ENCODE peak calls at places on chromosome 2, in seven cellular contexts. Q is hippocampal formation; U is lung microvascular endothelial cell; V is GM04503; K is kidney; P is activated T-helper 1 cell treated with anti-CD3 and anti-CD28 coated beads, Interleukin-2, amount 50 U/mL, for 16 hours; E is anterior cingulate cortex. X is an unnamed sample.
A peak's percentile ranks its signal among the peaks of the same experiment; 100 is the strongest.

GRCh38 chr2:232901711-232902578 is 31.9 kb downstream of the SNORC start:
- DNase-seq in Q (no peak), U (peak; percentile 96), V (peak; percentile 50), K (no peak), P (no peak), E (no peak), X (no peak)

GRCh38 chr2:173752152-173752551 is 213.0 kb downstream of the SP3 start:
- DNase-seq in Q (no peak), U (no peak), V (no peak), K (no peak), P (no peak), E (no peak), X (no peak)

GRCh38 chr2:33134086-33134763 is 187.5 kb downstream of the LTBP1 start:
- DNase-seq in Q (peak; percentile 44), U (peak; percentile 68), V (peak; percentile 93), K (peak; percentile 68), P (no peak), E (peak; percentile 16), X (no peak)

GRCh38 chr2:176193048-176193447 is 4.6 kb downstream of the HOXD1 start:
- DNase-seq in Q (no peak), U (no peak), V (no peak), K (no peak), P (no peak), E (no peak), X (no peak)

GRCh38 chr2:137367361-137367760 is 596.9 kb upstream of the HNMT start:
- DNase-seq in Q (no peak), U (no peak), V (no peak), K (no peak), P (no peak), E (no peak), X (no peak)

GRCh38 chr2:227010433-227010832 is 153.6 kb downstream of the COL4A4 start:
- DNase-seq in Q (no peak), U (no peak), V (no peak), K (no peak), P (no peak), E (no peak), X (no peak)

GRCh38 chr2:33405180-33406105 is 71.0 kb upstream of the RASGRP3 start:
- DNase-seq in Q (no peak), U (peak; percentile 76), V (no peak), K (no peak), P (no peak), E (no peak), X (no peak)

GRCh38 chr2:128748336-128748735 is 429.7 kb upstream of the HS6ST1 start:
- DNase-seq in Q (no peak), U (no peak), V (no peak), K (no peak), P (no peak), E (no peak), X (no peak)

GRCh38 chr2:230075988-230076631 is 7.4 kb upstream of the SLC16A14 start:
- DNase-seq in Q (no peak), U (no peak), V (no peak), K (no peak), P (no peak), E (no peak), X (no peak)

GRCh38 chr2:128782411-128783192 is 463.9 kb upstream of the HS6ST1 start:
- DNase-seq in Q (no peak), U (no peak), V (no peak), K (no peak), P (no peak), E (no peak), X (no peak)

GRCh38 chr2:177692042-177692823 is 299.7 kb downstream of the AGPS start:
- DNase-seq in Q (no peak), U (no peak), V (no peak), K (no peak), P (no peak), E (no peak), X (no peak)

GRCh38 chr2:127419448-127420038 is 1.3 kb downstream of the PROC start:
- DNase-seq in Q (no peak), U (no peak), V (no peak), K (no peak), P (no peak), E (no peak), X (no peak)

GRCh38 chr2:19932928-19933327 is 31.1 kb upstream of the TTC32 start:
- DNase-seq in Q (no peak), U (no peak), V (no peak), K (no peak), P (no peak), E (no peak), X (no peak)

GRCh38 chr2:190720691-190721090 is 71.8 kb downstream of the NAB1 start:
- DNase-seq in Q (no peak), U (no peak), V (no peak), K (no peak), P (no peak), E (no peak), X (no peak)

GRCh38 chr2:19287324-19287723 is 71.1 kb downstream of the OSR1 start:
- DNase-seq in Q (no peak), U (peak; percentile 43), V (peak; percentile 3), K (no peak), P (no peak), E (no peak), X (no peak)

GRCh38 chr2:152238021-152238420 is 62.5 kb upstream of the STAM2 start:
- DNase-seq in Q (no peak), U (no peak), V (no peak), K (no peak), P (no peak), E (no peak), X (no peak)

GRCh38 chr2:179938026-179938425 is 69.1 kb downstream of the CWC22 start:
- DNase-seq in Q (no peak), U (no peak), V (no peak), K (no peak), P (no peak), E (no peak), X (no peak)

GRCh38 chr2:240426797-240427721 is 8.4 kb upstream of the GPC1 start:
- DNase-seq in Q (no peak), U (no peak), V (no peak), K (peak; percentile 62), P (no peak), E (no peak), X (peak; percentile 15)

GRCh38 chr2:236969767-236970655 is 115.7 kb upstream of the COPS8 start:
- DNase-seq in Q (no peak), U (no peak), V (no peak), K (no peak), P (peak; percentile 30), E (no peak), X (no peak)

GRCh38 chr2:219501849-219502248 is 3.2 kb downstream of the GMPPA start:
- DNase-seq in Q (no peak), U (no peak), V (no peak), K (no peak), P (no peak), E (no peak), X (no peak)

GRCh38 chr2:240304746-240305161 is 130.7 kb upstream of the GPC1 start:
- DNase-seq in Q (no peak), U (no peak), V (no peak), K (no peak), P (no peak), E (no peak), X (no peak)

GRCh38 chr2:65031341-65032015 is 24.7 kb upstream of the CEP68 start:
- DNase-seq in Q (no peak), U (no peak), V (no peak), K (no peak), P (no peak), E (no peak), X (no peak)

GRCh38 chr2:113276216-113276905 is 2.4 kb downstream of the PAX8 start:
- DNase-seq in Q (no peak), U (no peak), V (no peak), K (no peak), P (no peak), E (no peak), X (no peak)

GRCh38 chr2:38600242-38600891 is 2.4 kb downstream of the HNRNPLL start:
- DNase-seq in Q (no peak), U (peak; percentile 17), V (no peak), K (peak; percentile 59), P (no peak), E (no peak), X (no peak)

GRCh38 chr2:234792566-234792965 is 159.3 kb upstream of the SH3BP4 start:
- DNase-seq in Q (no peak), U (no peak), V (peak; percentile 54), K (no peak), P (no peak), E (no peak), X (no peak)

GRCh38 chr2:45457211-45457945 is 153.7 kb downstream of the SRBD1 start:
- DNase-seq in Q (no peak), U (no peak), V (no peak), K (no peak), P (no peak), E (no peak), X (no peak)

GRCh38 chr2:57696016-57696415 is 350.6 kb upstream of the VRK2 start:
- DNase-seq in Q (no peak), U (no peak), V (no peak), K (no peak), P (no peak), E (no peak), X (no peak)

GRCh38 chr2:188437537-188437936 is 145.9 kb downstream of the GULP1 start:
- DNase-seq in Q (no peak), U (no peak), V (no peak), K (no peak), P (no peak), E (no peak), X (no peak)

GRCh38 chr2:17160594-17160993 is 357.6 kb downstream of the RAD51AP2 start:
- DNase-seq in Q (no peak), U (no peak), V (no peak), K (no peak), P (no peak), E (no peak), X (no peak)

GRCh38 chr2:128272586-128273468 is 45.8 kb downstream of the HS6ST1 start:
- DNase-seq in Q (no peak), U (no peak), V (no peak), K (no peak), P (no peak), E (no peak), X (no peak)

GRCh38 chr2:162677476-162677875 is 161.1 kb downstream of the KCNH7 start:
- DNase-seq in Q (no peak), U (no peak), V (no peak), K (no peak), P (no peak), E (no peak), X (no peak)